ENCODE peak calls at places on chromosome X, in seven cellular contexts. B is CD8-positive, alpha-beta T cell; Y is tibial nerve; N is cardiac fibroblast; Z is fibroblast of lung; X is PC-3; S is IMR-90. A is an unnamed sample.
A peak's percentile ranks its signal among the peaks of the same experiment; 100 is the strongest.

GRCh38 chrX:53071604-53072417 is 10.4 kb upstream of the TSPYL2 start:
- DNase-seq in B (peak; percentile 82), Y (peak; percentile 64), N (peak; percentile 65), Z (peak; percentile 63), X (peak; percentile 89), S (peak; percentile 56), A (peak; percentile 65)

GRCh38 chrX:45710081-45710801 is 509.6 kb upstream of the DIPK2B start:
- DNase-seq in B (no peak), Y (no peak), N (peak; percentile 37), Z (peak; percentile 80), X (peak; percentile 96), S (peak; percentile 96), A (peak; percentile 59)

GRCh38 chrX:24423960-24424359 is 41.1 kb upstream of the PDK3 start:
- DNase-seq in B (no peak), Y (no peak), N (peak; percentile 3), Z (no peak), X (no peak), S (no peak), A (no peak)

GRCh38 chrX:153946910-153947769 is 2.7 kb upstream of the RENBP start:
- DNase-seq in B (peak; percentile 82), Y (no peak), N (peak; percentile 81), Z (peak; percentile 80), X (peak; percentile 84), S (peak; percentile 68), A (peak; percentile 84)

GRCh38 chrX:72094894-72095293 is 36.8 kb downstream of the RTL5 start:
- DNase-seq in B (peak; percentile 74), Y (no peak), N (peak; percentile 66), Z (peak; percentile 18), X (no peak), S (peak; percentile 12), A (peak; percentile 61)

GRCh38 chrX:136658151-136658550 is 10.2 kb downstream of the CD40LG start:
- DNase-seq in B (no peak), Y (no peak), N (no peak), Z (no peak), X (no peak), S (no peak), A (no peak)

GRCh38 chrX:110675866-110676265 is 119.8 kb downstream of the CHRDL1 start:
- DNase-seq in B (no peak), Y (no peak), N (no peak), Z (no peak), X (no peak), S (no peak), A (no peak)

GRCh38 chrX:141642979-141643378 is 53.5 kb downstream of the SPANXA2 start:
- DNase-seq in B (no peak), Y (no peak), N (peak; percentile 4), Z (peak; percentile 23), X (peak; percentile 56), S (peak; percentile 15), A (peak; percentile 15)

GRCh38 chrX:140817943-140818342 is 108.4 kb downstream of the LINC00632 start:
- DNase-seq in B (no peak), Y (no peak), N (peak; percentile 39), Z (peak; percentile 43), X (peak; percentile 70), S (peak; percentile 41), A (peak; percentile 47)

GRCh38 chrX:9534686-9535085 is 69.8 kb downstream of the TBL1X start:
- DNase-seq in B (no peak), Y (no peak), N (peak; percentile 72), Z (peak; percentile 63), X (no peak), S (peak; percentile 19), A (peak; percentile 75)

GRCh38 chrX:103293118-103293517 is 16.6 kb upstream of the TCEAL5 start:
- DNase-seq in B (no peak), Y (no peak), N (no peak), Z (no peak), X (no peak), S (no peak), A (no peak)

GRCh38 chrX:82912401-82912800 is 595.7 kb upstream of the POU3F4 start:
- DNase-seq in B (no peak), Y (no peak), N (no peak), Z (no peak), X (no peak), S (no peak), A (no peak)

GRCh38 chrX:13483773-13484172 is 85.6 kb upstream of the EGFL6 start:
- DNase-seq in B (peak; percentile 27), Y (no peak), N (no peak), Z (no peak), X (no peak), S (no peak), A (no peak)

GRCh38 chrX:14673764-14674163 is 144.4 kb downstream of the GLRA2 start:
- DNase-seq in B (no peak), Y (no peak), N (peak; percentile 76), Z (peak; percentile 91), X (peak; percentile 96), S (peak; percentile 91), A (peak; percentile 82)

GRCh38 chrX:19747672-19748610 is 139.5 kb downstream of the SH3KBP1 start:
- DNase-seq in B (peak; percentile 89), Y (no peak), N (no peak), Z (no peak), X (no peak), S (no peak), A (no peak)

GRCh38 chrX:13345037-13345436 is 25.2 kb upstream of the ATXN3L start:
- DNase-seq in B (no peak), Y (no peak), N (no peak), Z (no peak), X (no peak), S (no peak), A (no peak)

GRCh38 chrX:37755073-37755472 is 24.8 kb upstream of the CYBB start:
- DNase-seq in B (no peak), Y (no peak), N (no peak), Z (no peak), X (no peak), S (no peak), A (no peak)

GRCh38 chrX:152901816-152902501 is 4.1 kb downstream of the ZNF185 start:
- DNase-seq in B (no peak), Y (no peak), N (no peak), Z (no peak), X (no peak), S (no peak), A (no peak)

GRCh38 chrX:42422961-42423360 is 355.0 kb downstream of the PPP1R2C start:
- DNase-seq in B (no peak), Y (no peak), N (no peak), Z (no peak), X (peak; percentile 13), S (no peak), A (no peak)

GRCh38 chrX:87517571-87518141 is at the start of gene KLHL4:
- DNase-seq in B (no peak), Y (no peak), N (peak; percentile 93), Z (peak; percentile 82), X (peak; percentile 70), S (peak; percentile 74), A (peak; percentile 96)

GRCh38 chrX:55056820-55057690 is 17.8 kb upstream of the PAGE2B start:
- DNase-seq in B (peak; percentile 61), Y (no peak), N (peak; percentile 66), Z (peak; percentile 1), X (peak; percentile 10), S (peak; percentile 19), A (peak; percentile 75)

GRCh38 chrX:55057691-55058249 is 17.1 kb upstream of the PAGE2B start:
- DNase-seq in B (no peak), Y (peak; percentile 13), N (peak; percentile 49), Z (peak; percentile 46), X (peak; percentile 61), S (peak; percentile 28), A (peak; percentile 62)
- H3K4me3 ChIP-seq in B (peak overlapping the region; percentile 20), Y (no peak overlapping the region), N (no peak overlapping the region), Z (no peak overlapping the region), X (no peak overlapping the region), S (no peak overlapping the region), A (peak overlapping the region; percentile 11)

GRCh38 chrX:43949669-43950068 is 23.5 kb downstream of the NDP start:
- DNase-seq in B (peak; percentile 23), Y (no peak), N (peak; percentile 8), Z (no peak), X (peak; percentile 46), S (no peak), A (no peak)
- TF ChIP-seq CTCF in B (peak; percentile 24), Y (peak; percentile 46), N (peak; percentile 30), Z (no peak), X (peak; percentile 59), S (peak; percentile 15), A (peak; percentile 43)

DNA sequence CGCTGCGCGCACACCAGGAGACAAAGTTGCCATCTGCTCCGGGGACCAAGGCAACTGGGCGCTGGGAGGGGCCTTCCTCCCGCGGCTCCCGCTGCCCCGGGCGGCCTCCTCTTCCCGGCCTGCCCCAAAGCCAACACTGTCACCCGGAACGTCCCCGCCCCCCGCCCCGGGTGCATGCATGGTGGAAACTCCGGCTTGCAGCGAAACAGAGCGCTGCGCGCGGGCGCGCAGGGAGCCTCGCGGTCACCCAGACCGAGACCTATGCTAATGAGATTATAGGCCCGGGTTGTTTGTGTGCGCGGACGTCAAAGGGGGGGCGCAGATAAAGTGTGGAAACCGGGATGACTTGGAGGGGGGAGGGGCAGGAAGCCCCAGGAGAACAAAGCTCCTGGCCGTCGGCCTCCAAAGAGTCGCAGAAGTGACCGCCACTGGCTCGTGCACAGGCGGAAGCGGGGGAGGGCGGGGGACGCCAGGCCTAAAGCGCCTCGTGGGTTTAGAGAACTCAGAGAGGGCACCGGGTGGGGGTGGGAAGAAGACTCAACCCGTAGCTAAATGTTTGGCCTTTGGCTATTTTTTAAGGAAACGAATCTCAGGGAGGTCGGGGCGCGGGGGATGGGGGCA is 88.8 kb downstream of the BCOR start:
- DNase-seq in B (no peak), Y (no peak), N (peak; percentile 13), Z (peak; percentile 25), X (no peak), S (no peak), A (peak; percentile 9)
- H3K4me3 ChIP-seq in B (peak overlapping the region; percentile 27), Y (no peak overlapping the region), N (no peak overlapping the region), Z (peak overlapping the region; percentile 20), X (no peak overlapping the region), S (no peak overlapping the region), A (no peak overlapping the region)

GRCh38 chrX:39133971-39134370 is 332.7 kb downstream of the MID1IP1 start:
- DNase-seq in B (no peak), Y (no peak), N (no peak), Z (no peak), X (peak; percentile 37), S (no peak), A (no peak)
- TF ChIP-seq CTCF in B (no peak), Y (no peak), N (no peak), Z (no peak), X (peak; percentile 58), S (no peak), A (no peak)

DNA sequence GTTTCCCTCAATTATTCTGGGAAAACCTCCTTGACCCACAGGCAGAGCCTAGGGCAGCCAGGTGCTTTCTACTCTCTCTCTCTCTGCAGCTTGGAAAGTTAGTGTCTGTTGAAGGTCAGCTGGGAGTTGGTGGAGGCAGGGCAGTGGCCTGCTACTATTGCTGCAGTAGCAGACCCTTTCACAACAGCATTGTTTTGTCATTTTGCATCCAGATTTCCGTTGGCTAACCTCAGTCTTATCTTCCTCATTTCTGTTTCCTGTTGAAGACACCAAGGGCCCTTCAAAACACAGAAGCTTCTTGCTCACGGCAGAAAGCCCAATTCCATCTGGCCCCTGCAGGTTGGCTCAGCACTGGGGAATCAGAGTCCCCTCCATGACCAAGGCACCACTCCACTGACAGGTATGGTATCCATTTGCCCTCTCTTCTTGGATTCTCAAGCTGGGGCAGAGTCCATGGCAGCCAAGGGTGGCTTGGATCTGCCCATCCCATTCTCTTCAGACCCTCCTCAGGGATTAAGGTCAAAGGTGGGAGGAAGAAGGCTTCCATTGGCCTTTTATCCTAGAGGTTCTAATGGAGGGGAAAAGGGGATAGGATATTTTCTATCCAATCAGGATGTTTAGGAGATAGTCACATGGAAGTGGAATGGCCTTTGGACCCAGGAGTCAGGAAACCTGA is 24.6 kb downstream of the VSIG4 start:
- DNase-seq in B (no peak), Y (no peak), N (no peak), Z (no peak), X (no peak), S (no peak), A (peak; percentile 10)
- H3K4me3 ChIP-seq in B (peak overlapping the region; percentile 15), Y (no peak overlapping the region), N (no peak overlapping the region), Z (no peak overlapping the region), X (no peak overlapping the region), S (no peak overlapping the region), A (no peak overlapping the region)

A was measured in fibroblast of pulmonary artery.